ENCODE peak calls at places on chromosomes 13 and 19, in six cellular contexts. M is spleen, X is stomach, N is K562, V is suprapubic skin, U is breast epithelium. Q is an unnamed sample.
A peak's percentile ranks its signal among the peaks of the same experiment; 100 is the strongest.

GRCh38 chr19:17337675-17338439 is 504 bp downstream of the GTPBP3 start:
- DNase-seq in M (peak; percentile 86), X (no peak), N (peak; percentile 88), V (no peak), U (no peak), Q (no peak)

GRCh38 chr13:33263484-33263883 is 22.1 kb downstream of the STARD13 start:
- DNase-seq in M (no peak), X (no peak), N (no peak), V (no peak), U (no peak), Q (no peak)

GRCh38 chr19:21110183-21110582 is 28.2 kb downstream of the ZNF714 start:
- DNase-seq in M (no peak), X (no peak), N (no peak), V (no peak), U (no peak), Q (no peak)

GRCh38 chr13:51212808-51213728 is 9.1 kb upstream of the FAM124A start:
- DNase-seq in M (no peak), X (no peak), N (no peak), V (no peak), U (no peak), Q (no peak)

GRCh38 chr19:11657307-11657706 is 60.0 kb downstream of the ZNF627 start:
- DNase-seq in M (no peak), X (no peak), N (no peak), V (no peak), U (no peak), Q (no peak)

GRCh38 chr13:25865391-25865790 is 186.4 kb downstream of the SHISA2 start:
- DNase-seq in M (no peak), X (no peak), N (no peak), V (no peak), U (no peak), Q (no peak)

GRCh38 chr19:38862321-38863059 is 12.7 kb upstream of the HNRNPL start:
- DNase-seq in M (no peak), X (no peak), N (no peak), V (no peak), U (peak; percentile 48), Q (no peak)

GRCh38 chr13:89925107-89925506 is 1422.4 kb upstream of the MIR17HG start:
- DNase-seq in M (no peak), X (no peak), N (no peak), V (no peak), U (no peak), Q (no peak)

GRCh38 chr19:1736916-1737315 is 16.4 kb upstream of the ONECUT3 start:
- DNase-seq in M (no peak), X (no peak), N (no peak), V (no peak), U (no peak), Q (no peak)

GRCh38 chr13:70424428-70424827 is 316.2 kb upstream of the KLHL1 start:
- DNase-seq in M (no peak), X (peak; percentile 45), N (no peak), V (no peak), U (no peak), Q (no peak)

GRCh38 chr19:41309225-41310030 is 544 bp upstream of the CCDC97 start:
- DNase-seq in M (no peak), X (no peak), N (no peak), V (no peak), U (no peak), Q (no peak)

GRCh38 chr13:102721800-102722231 is 27.0 kb upstream of the METTL21C start:
- DNase-seq in M (no peak), X (no peak), N (no peak), V (no peak), U (no peak), Q (no peak)

GRCh38 chr19:12868540-12869112 is 12.6 kb downstream of the DNASE2 start:
- DNase-seq in M (no peak), X (no peak), N (peak; percentile 81), V (no peak), U (no peak), Q (no peak)

GRCh38 chr19:17883627-17884413 is 12.1 kb downstream of the SLC5A5 start:
- DNase-seq in M (no peak), X (no peak), N (peak; percentile 97), V (no peak), U (no peak), Q (no peak)

GRCh38 chr19:12543855-12544254 is 7.4 kb downstream of the ZNF564 start:
- DNase-seq in M (no peak), X (no peak), N (no peak), V (no peak), U (no peak), Q (no peak)

GRCh38 chr13:35987572-35988513 is 143.3 kb downstream of the DCLK1 start:
- DNase-seq in M (no peak), X (no peak), N (no peak), V (no peak), U (no peak), Q (no peak)

GRCh38 chr19:1266116-1266817 is 2.9 kb upstream of the CIRBP start:
- DNase-seq in M (peak; percentile 98), X (peak; percentile 89), N (peak; percentile 87), V (peak; percentile 92), U (no peak), Q (peak; percentile 92)

GRCh38 chr13:74710006-74710405 is 575.8 kb upstream of the KLF12 start:
- DNase-seq in M (no peak), X (no peak), N (no peak), V (no peak), U (no peak), Q (no peak)

GRCh38 chr13:113043001-113043630 is 62.5 kb upstream of the F7 start:
- DNase-seq in M (no peak), X (no peak), N (no peak), V (no peak), U (no peak), Q (no peak)

GRCh38 chr19:1244693-1245451 is 3.3 kb downstream of the ATP5F1D start:
- DNase-seq in M (peak; percentile 92), X (peak; percentile 88), N (no peak), V (no peak), U (no peak), Q (no peak)

GRCh38 chr13:48158290-48158689 is 63.4 kb upstream of the MED4 start:
- DNase-seq in M (no peak), X (no peak), N (no peak), V (no peak), U (no peak), Q (no peak)

GRCh38 chr19:45953676-45954075 is 20.0 kb downstream of the NOVA2 start:
- DNase-seq in M (peak; percentile 35), X (no peak), N (no peak), V (no peak), U (no peak), Q (no peak)

GRCh38 chr13:51714663-51715168 is 89.2 kb downstream of the DHRS12 start:
- DNase-seq in M (no peak), X (no peak), N (no peak), V (no peak), U (no peak), Q (no peak)

GRCh38 chr19:5870986-5871394 is 650 bp upstream of the FUT5 start:
- DNase-seq in M (no peak), X (no peak), N (no peak), V (no peak), U (no peak), Q (no peak)

GRCh38 chr19:35436477-35437141 is 11.4 kb upstream of the FFAR2 start:
- DNase-seq in M (no peak), X (peak; percentile 33), N (no peak), V (no peak), U (no peak), Q (no peak)

GRCh38 chr19:56538761-56539263 is at the start of gene ZFP28:
- DNase-seq in M (peak; percentile 94), X (no peak), N (peak; percentile 5), V (peak; percentile 82), U (no peak), Q (no peak)
- H3K4me3 ChIP-seq in M (peak within 1 kb of the TSS; percentile 67), X (peak within 1 kb of the TSS; percentile 63), N (no peak within 1 kb of the TSS), V (peak within 1 kb of the TSS; percentile 76), U (peak within 1 kb of the TSS; percentile 62), Q (peak within 1 kb of the TSS; percentile 87)

DNA sequence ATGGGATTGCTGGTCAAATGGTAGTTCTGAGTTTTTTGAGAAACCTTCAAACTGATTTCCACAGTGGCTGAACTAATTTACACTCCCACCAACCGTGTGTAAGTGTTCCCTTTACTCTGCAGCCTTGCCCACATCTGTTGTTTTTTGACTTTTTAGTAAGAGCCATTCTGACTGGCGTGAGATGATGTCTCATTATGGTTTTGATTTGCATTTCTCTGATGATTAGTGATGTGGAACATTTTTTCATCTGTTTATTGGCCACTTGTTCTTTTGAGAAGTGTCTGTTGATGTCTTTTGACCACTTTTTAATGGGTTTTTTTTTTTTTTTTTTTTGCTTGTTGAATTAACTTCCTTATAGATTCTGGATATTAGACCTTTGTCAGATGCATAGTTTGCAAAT is 4.3 kb downstream of the CAB39L start:
- DNase-seq in M (no peak), X (no peak), N (no peak), V (no peak), U (no peak), Q (no peak)
- H3K4me1 ChIP-seq in M (no peaks in the 10 kb centered on the region), X (peaks cover 12% of the 10 kb centered on the region), N (peaks cover 4% of the 10 kb centered on the region), V (peaks cover 8% of the 10 kb centered on the region), U (no peaks in the 10 kb centered on the region), Q (peaks cover 6% of the 10 kb centered on the region)

GRCh38 chr13:76153239-76153638 is 517.1 kb downstream of the LMO7 start:
- DNase-seq in M (no peak), X (no peak), N (no peak), V (no peak), U (no peak), Q (no peak)
- TF ChIP-seq POLR2AphosphoS5 in M (no peak), X (no peak), N (no peak), V (no peak), U (no peak), Q (no peak)

GRCh38 chr19:44720945-44721344 is 22.0 kb downstream of the CEACAM16 start:
- DNase-seq in M (no peak), X (no peak), N (no peak), V (no peak), U (no peak), Q (no peak)

GRCh38 chr19:44717603-44718002 is 18.7 kb downstream of the CEACAM16 start:
- DNase-seq in M (no peak), X (no peak), N (no peak), V (no peak), U (no peak), Q (no peak)

GRCh38 chr19:44719262-44719701 is 20.3 kb downstream of the CEACAM16 start:
- DNase-seq in M (no peak), X (no peak), N (no peak), V (no peak), U (no peak), Q (no peak)

GRCh38 chr19:44722131-44723121 is 23.5 kb downstream of the CEACAM16 start:
- DNase-seq in M (no peak), X (no peak), N (no peak), V (no peak), U (no peak), Q (no peak)

GRCh38 chr19:44718441-44719261 is 19.7 kb downstream of the CEACAM16 start:
- DNase-seq in M (no peak), X (peak; percentile 93), N (no peak), V (no peak), U (peak; percentile 54), Q (no peak)
- H3K4me3 ChIP-seq in M (no peak overlapping the region), X (no peak overlapping the region), N (no peak overlapping the region), V (no peak overlapping the region), U (no peak overlapping the region), Q (peak overlapping the region; percentile 30)